ENCODE peak calls at places on chromosomes 12 and 14, in four cellular contexts. F is K562, A is GM12878, K is GM12891. R is an unnamed sample.

GRCh38 chr14:104885973-104886689 is 21.1 kb downstream of the CEP170B start:
- DNase-seq in A (no peak), F (no peak), K (no peak), R (no peak)

GRCh38 chr12:94749890-94750289 is 99.5 kb upstream of the TMCC3 start:
- DNase-seq in A (no peak), F (no peak), K (no peak), R (no peak)

GRCh38 chr14:53183611-53184010 is 30.5 kb upstream of the DDHD1 start:
- DNase-seq in K (no peak), F (no peak), A (no peak), R (no peak)

GRCh38 chr12:82682851-82683261 is 3.9 kb upstream of the TMTC2 start:
- DNase-seq in F (no peak), A (no peak), K (no peak), R (peak)

GRCh38 chr12:67593041-67593870 is 55.3 kb upstream of the DYRK2 start:
- DNase-seq in A (no peak), K (no peak), F (no peak), R (no peak)

GRCh38 chr12:71857657-71858056 is 18.1 kb downstream of the TBC1D15 start:
- DNase-seq in F (no peak), A (no peak), K (no peak), R (no peak)

GRCh38 chr14:64800000-64800399 is 79.7 kb downstream of the SPTB start:
- DNase-seq in A (no peak), F (no peak), K (no peak), R (no peak)

GRCh38 chr14:104799239-104799599 is 1.7 kb upstream of the ZBTB42 start:
- DNase-seq in K (no peak), A (no peak), F (no peak), R (no peak)

GRCh38 chr12:29943683-29944082 is 159.9 kb upstream of the TMTC1 start:
- DNase-seq in K (no peak), F (no peak), A (no peak), R (no peak)

GRCh38 chr14:104133496-104133895 is 4.9 kb upstream of the KIF26A start:
- DNase-seq in F (no peak), A (no peak), K (no peak), R (no peak)

GRCh38 chr14:23052671-23053070 is 4.6 kb downstream of the CDH24 start:
- DNase-seq in A (no peak), F (no peak), K (no peak), R (no peak)

GRCh38 chr12:22477894-22478287 is 66.5 kb downstream of the C2CD5 start:
- DNase-seq in A (no peak), F (no peak), K (no peak), R (no peak)

GRCh38 chr14:101082036-101082435 is 178.5 kb upstream of the RTL1 start:
- DNase-seq in F (no peak), A (no peak), K (no peak), R (no peak)
- TF ChIP-seq SPI1 in F (no peak), A (no peak), K (no peak), R (no peak)

GRCh38 chr14:102928412-102929348 is 6.2 kb downstream of the AMN start:
- DNase-seq in A (no peak), K (peak), F (no peak), R (peak)
- TF ChIP-seq POLR2AphosphoS5 in A (no peak), K (no peak), F (no peak), R (no peak)

GRCh38 chr12:58069268-58069967 is 128.1 kb downstream of the ATP23 start:
- DNase-seq in A (no peak), F (no peak), K (no peak), R (peak)
- TF ChIP-seq SPI1 in A (no peak), F (no peak), K (no peak), R (no peak)

DNA sequence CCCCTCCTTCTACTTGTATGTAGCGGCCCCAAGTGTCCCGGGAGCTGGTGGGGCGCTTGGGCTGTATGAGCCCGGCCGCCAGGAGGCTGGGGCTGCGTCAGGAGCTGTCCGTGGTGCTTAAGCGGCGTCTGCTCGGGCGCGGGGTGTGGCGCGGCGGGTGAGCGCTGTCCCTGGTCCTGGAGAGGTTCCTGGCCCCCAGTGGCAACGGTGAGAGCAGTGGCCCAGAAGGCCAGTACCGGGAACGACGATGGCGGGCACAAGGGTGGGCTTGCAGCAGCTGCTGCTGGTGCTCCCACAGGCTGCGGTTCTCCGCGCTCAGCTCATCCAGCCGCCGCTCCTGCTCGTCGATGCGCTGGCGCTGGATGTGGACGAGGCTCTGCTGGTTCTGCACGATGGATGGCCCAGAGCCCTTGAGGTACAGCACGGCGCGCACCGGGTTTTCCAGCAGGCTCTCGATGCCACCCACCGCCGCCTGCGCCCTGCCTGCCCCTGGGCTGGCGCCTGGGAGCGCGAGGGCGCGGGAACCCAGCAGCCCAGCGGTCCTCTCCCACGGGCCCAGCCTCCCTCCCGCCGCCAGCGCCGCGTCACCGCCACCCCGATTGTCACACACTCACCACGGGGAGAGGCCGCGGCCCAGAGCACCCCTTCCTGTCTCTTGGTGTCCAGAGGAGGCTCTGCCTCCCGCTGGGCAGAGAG is 41.9 kb upstream of the FKBP4 start:
- DNase-seq in K (peak), F (peak), A (no peak), R (peak)
- TF ChIP-seq POLR2AphosphoS5 in K (no peak), F (no peak), A (no peak), R (no peak)

GRCh38 chr12:81626406-81626805 is 132.7 kb downstream of the PPFIA2 start:
- DNase-seq in F (no peak), A (no peak), K (no peak), R (no peak)

DNA sequence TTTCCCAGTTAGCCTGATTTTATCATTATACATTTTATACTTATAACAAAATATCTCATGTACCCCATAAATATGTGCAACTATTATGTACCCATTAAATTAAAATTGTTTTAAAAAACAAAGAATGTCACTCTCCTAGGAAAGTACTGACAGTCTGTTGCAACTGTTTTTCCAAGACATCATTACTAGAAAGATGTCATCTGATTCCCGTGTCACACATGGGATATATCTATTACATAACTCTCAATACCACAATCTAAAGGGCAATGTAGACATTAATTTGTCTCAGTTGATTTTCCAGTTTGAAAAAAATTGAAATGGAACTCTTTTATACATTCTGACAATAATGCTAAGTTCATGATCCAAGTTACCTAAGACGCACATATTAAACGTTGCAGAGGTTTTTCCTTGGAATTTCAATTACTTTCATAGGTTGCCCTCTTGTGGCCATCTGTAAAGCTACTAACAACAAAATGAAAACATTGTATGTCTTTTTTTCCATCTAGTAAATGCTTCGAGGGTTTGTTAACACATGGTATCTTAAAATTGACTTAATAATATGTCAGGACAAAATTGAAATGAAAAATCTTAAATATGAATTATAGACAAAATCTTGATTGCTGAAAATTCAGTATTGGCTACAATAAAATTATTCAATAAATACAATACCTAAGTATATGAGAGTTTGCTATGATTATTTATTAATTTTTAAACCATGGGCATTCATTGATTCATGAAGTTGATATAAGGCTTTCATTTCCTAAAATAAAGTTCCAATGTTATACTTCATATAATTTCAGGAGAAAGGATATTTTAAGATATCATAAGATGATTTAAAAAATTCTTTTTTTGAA is 131.6 kb downstream of the PPFIA2 start:
- DNase-seq in A (no peak), F (peak), K (no peak), R (no peak)
- TF ChIP-seq SPI1 in A (no peak), F (no peak), K (no peak), R (no peak)

GRCh38 chr12:9094512-9095206 is 21.1 kb downstream of the A2M start:
- DNase-seq in A (no peak), K (no peak), F (no peak), R (no peak)

GRCh38 chr12:9086087-9086486 is 29.6 kb downstream of the A2M start:
- DNase-seq in A (no peak), K (no peak), F (no peak), R (no peak)

GRCh38 chr12:9087087-9087835 is 28.5 kb downstream of the A2M start:
- DNase-seq in F (no peak), K (no peak), A (no peak), R (no peak)

GRCh38 chr12:9091933-9092598 is 23.7 kb downstream of the A2M start:
- DNase-seq in K (no peak), A (no peak), F (no peak), R (no peak)

GRCh38 chr12:9090220-9090619 is 25.5 kb downstream of the A2M start:
- DNase-seq in K (no peak), A (no peak), F (no peak), R (no peak)
- TF ChIP-seq POLR2AphosphoS5 in K (no peak), A (no peak), F (no peak), R (no peak)

DNA sequence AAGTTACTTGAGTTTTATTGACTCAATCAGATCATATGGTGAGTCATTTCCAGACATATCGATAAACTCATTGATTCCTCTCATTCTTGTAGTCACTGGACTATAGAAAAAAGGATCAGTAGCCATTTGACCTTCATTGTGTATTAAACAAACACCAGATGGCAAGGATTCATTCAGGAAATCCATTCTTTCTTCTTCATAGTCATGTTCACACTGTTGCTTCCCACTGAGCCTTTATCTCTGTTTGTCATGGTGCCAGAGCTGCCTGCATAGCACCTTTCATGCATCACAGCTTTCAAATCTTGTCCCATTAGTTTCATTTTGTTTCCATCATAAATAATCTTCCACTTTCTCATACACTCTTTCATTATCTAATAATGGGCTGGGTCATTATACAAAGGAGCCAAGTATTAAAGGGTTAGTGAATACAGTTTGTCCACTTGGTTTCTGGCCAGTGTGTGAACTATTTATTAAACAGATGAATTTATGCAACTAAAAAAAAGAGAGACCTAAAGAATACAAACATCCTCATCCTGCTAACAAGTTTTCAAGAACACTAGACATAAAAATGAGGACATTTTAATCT is 476.3 kb downstream of the FOXG1 start:
- DNase-seq in K (no peak), F (no peak), A (no peak), R (no peak)
- TF ChIP-seq SPI1 in K (no peak), F (no peak), A (no peak), R (no peak)

GRCh38 chr12:93624595-93625294 is 52.3 kb downstream of the SOCS2 start:
- DNase-seq in F (peak), K (no peak), A (peak), R (no peak)
- TF ChIP-seq POLR2AphosphoS5 in F (no peak), K (no peak), A (no peak), R (no peak)